ENCODE peak calls at places on chromosome 16, in six cellular contexts. T is T-helper 17 cell, Z is hepatic stellate cell, Q is astrocyte of the cerebellum, W is HTR-8/SVneo, E is HCT116. H is an unnamed sample.

GRCh38 chr16:20910781-20911321 is 10.3 kb downstream of the LYRM1 start:
- DNase-seq in T (no peak), Z (peak), Q (peak), W (no peak), E (peak), H (no peak)

GRCh38 chr16:24753437-24753836 is 24.0 kb downstream of the TNRC6A start:
- DNase-seq in T (no peak), Z (no peak), Q (no peak), W (no peak), E (no peak), H (no peak)

GRCh38 chr16:70563571-70563970 is 40.0 kb downstream of the SF3B3 start:
- DNase-seq in T (no peak), Z (no peak), Q (no peak), W (no peak), E (no peak), H (no peak)

GRCh38 chr16:81446318-81447275 is 2.0 kb downstream of the CMIP start:
- DNase-seq in T (no peak), Z (no peak), Q (no peak), W (no peak), E (no peak), H (no peak)

GRCh38 chr16:53952215-53953208 is 248.6 kb downstream of the FTO start:
- DNase-seq in T (no peak), Z (no peak), Q (peak), W (no peak), E (no peak), H (no peak)

GRCh38 chr16:50567651-50568050 is 19.5 kb downstream of the NKD1 start:
- DNase-seq in T (no peak), Z (no peak), Q (no peak), W (no peak), E (no peak), H (no peak)

GRCh38 chr16:86350289-86350688 is 160.0 kb upstream of the FOXF1 start:
- DNase-seq in T (no peak), Z (no peak), Q (no peak), W (no peak), E (no peak), H (no peak)

GRCh38 chr16:7590934-7591333 is 258.3 kb downstream of the RBFOX1 start:
- DNase-seq in T (no peak), Z (no peak), Q (no peak), W (no peak), E (no peak), H (no peak)

GRCh38 chr16:55502801-55503366 is 6.0 kb upstream of the LPCAT2 start:
- DNase-seq in T (no peak), Z (peak), Q (peak), W (peak), E (peak), H (no peak)

GRCh38 chr16:898761-899677 is 71.8 kb downstream of the LMF1 start:
- DNase-seq in T (no peak), Z (no peak), Q (no peak), W (no peak), E (no peak), H (no peak)

GRCh38 chr16:12907670-12908233 is 6.4 kb downstream of the SHISA9 start:
- DNase-seq in T (no peak), Z (no peak), Q (no peak), W (no peak), E (no peak), H (no peak)

GRCh38 chr16:87626401-87626800 is 24.1 kb downstream of the JPH3 start:
- DNase-seq in T (no peak), Z (no peak), Q (no peak), W (no peak), E (no peak), H (no peak)

GRCh38 chr16:87424260-87424659 is 32.1 kb downstream of the MAP1LC3B start:
- DNase-seq in T (no peak), Z (no peak), Q (no peak), W (no peak), E (no peak), H (no peak)

GRCh38 chr16:19717319-19717718 is 708 bp downstream of the KNOP1 start:
- DNase-seq in T (no peak), Z (no peak), Q (no peak), W (no peak), E (no peak), H (no peak)

GRCh38 chr16:53726625-53727024 is 22.7 kb downstream of the FTO start:
- DNase-seq in T (no peak), Z (no peak), Q (no peak), W (no peak), E (no peak), H (no peak)

GRCh38 chr16:11057696-11058345 is 113.5 kb downstream of the CLEC16A start:
- DNase-seq in T (no peak), Z (no peak), Q (no peak), W (no peak), E (no peak), H (no peak)

GRCh38 chr16:86567701-86568571 is 1.3 kb downstream of the FOXC2 start:
- DNase-seq in T (no peak), Z (peak), Q (no peak), W (no peak), E (no peak), H (no peak)

GRCh38 chr16:17070882-17071592 is 399.7 kb downstream of the XYLT1 start:
- DNase-seq in T (peak), Z (no peak), Q (peak), W (no peak), E (no peak), H (peak)

GRCh38 chr16:11245988-11246387 is 10.0 kb downstream of the SOCS1 start:
- DNase-seq in T (no peak), Z (no peak), Q (no peak), W (no peak), E (no peak), H (no peak)

GRCh38 chr16:87896924-87897562 is 27.7 kb upstream of the SLC7A5 start:
- DNase-seq in T (no peak), Z (no peak), Q (no peak), W (no peak), E (no peak), H (no peak)

GRCh38 chr16:1772908-1773702 is at the start of gene MRPS34:
- DNase-seq in T (peak), Z (peak), Q (peak), W (peak), E (peak), H (peak)

GRCh38 chr16:23836078-23836403 is 258 bp downstream of the PRKCB start:
- DNase-seq in T (no peak), Z (no peak), Q (no peak), W (no peak), E (no peak), H (no peak)

GRCh38 chr16:78503501-78504110 is 404.2 kb downstream of the WWOX start:
- DNase-seq in T (no peak), Z (peak), Q (peak), W (no peak), E (peak), H (no peak)

GRCh38 chr16:4511441-4512082 is 27.0 kb downstream of the CDIP1 start:
- DNase-seq in T (no peak), Z (peak), Q (no peak), W (peak), E (no peak), H (no peak)

GRCh38 chr16:48318630-48319029 is 66.6 kb downstream of the SIAH1 start:
- DNase-seq in T (no peak), Z (no peak), Q (peak), W (no peak), E (no peak), H (no peak)

GRCh38 chr16:72256398-72257048 is 84.6 kb upstream of the PMFBP1 start:
- DNase-seq in T (no peak), Z (peak), Q (peak), W (peak), E (no peak), H (no peak)

GRCh38 chr16:24721830-24722238 is 7.6 kb upstream of the TNRC6A start:
- DNase-seq in T (no peak), Z (no peak), Q (no peak), W (no peak), E (no peak), H (no peak)

GRCh38 chr16:19382084-19382801 is 35.4 kb upstream of the TMC5 start:
- DNase-seq in T (no peak), Z (no peak), Q (no peak), W (no peak), E (no peak), H (no peak)

GRCh38 chr16:68069511-68070248 is 15.5 kb upstream of the NFATC3 start:
- DNase-seq in T (no peak), Z (no peak), Q (no peak), W (no peak), E (no peak), H (no peak)

GRCh38 chr16:85995591-85996461 is 96.9 kb downstream of the IRF8 start:
- DNase-seq in T (no peak), Z (no peak), Q (no peak), W (no peak), E (no peak), H (no peak)